ENCODE peak calls at places on chromosomes 11 and 22, in six cellular contexts. H, O, I, P, U and Y are unnamed samples.

GRCh38 chr22:46971141-46971775 is 208.8 kb downstream of the TBC1D22A start:
- DNase-seq in O (no peak), U (no peak), P (no peak), H (peak; percentile 43), I (no peak), Y (no peak)

GRCh38 chr11:102332611-102332994 is 14.4 kb upstream of the BIRC2 start:
- DNase-seq in U (no peak), O (no peak), P (no peak), H (no peak), I (no peak), Y (no peak)

GRCh38 chr11:75888391-75888790 is 73.4 kb downstream of the UVRAG start:
- DNase-seq in P (no peak), O (no peak), U (no peak), I (no peak), H (no peak), Y (no peak)

GRCh38 chr22:39283312-39284141 is 35.9 kb downstream of the RPL3 start:
- DNase-seq in H (no peak), P (no peak), U (no peak), O (peak; percentile 30), I (no peak), Y (no peak)

GRCh38 chr11:93743316-93743715 is 1.8 kb downstream of the C11orf54 start:
- DNase-seq in U (no peak), P (no peak), H (no peak), O (no peak), I (peak; percentile 44), Y (no peak)

GRCh38 chr22:41904450-41905410 is 10.1 kb downstream of the SHISA8 start:
- DNase-seq in U (no peak), I (no peak), P (no peak), H (no peak), O (no peak), Y (no peak)

GRCh38 chr11:3837793-3838192 is 3.0 kb downstream of the RHOG start:
- DNase-seq in H (no peak), P (no peak), I (no peak), U (no peak), O (no peak), Y (no peak)

GRCh38 chr11:114719562-114719961 is 41.2 kb downstream of the NXPE2 start:
- DNase-seq in H (no peak), U (no peak), I (no peak), O (no peak), P (no peak), Y (no peak)

GRCh38 chr11:69240332-69241074 is 53.5 kb upstream of the MYEOV start:
- DNase-seq in H (peak; percentile 41), O (no peak), P (no peak), I (no peak), U (no peak), Y (no peak)

GRCh38 chr11:18075444-18075843 is 29.4 kb upstream of the TPH1 start:
- DNase-seq in U (no peak), P (no peak), I (no peak), H (no peak), O (no peak), Y (no peak)

GRCh38 chr11:13335319-13335718 is 57.7 kb downstream of the BMAL1 start:
- DNase-seq in P (peak; percentile 83), H (peak; percentile 70), I (peak; percentile 76), O (peak; percentile 60), U (peak; percentile 72), Y (peak; percentile 68)

GRCh38 chr22:39255449-39256185 is 10.8 kb upstream of the PDGFB start:
- DNase-seq in O (no peak), H (no peak), I (no peak), U (no peak), P (no peak), Y (no peak)

GRCh38 chr11:73406131-73406530 is 29.9 kb downstream of the RELT start:
- DNase-seq in O (no peak), H (no peak), I (no peak), P (no peak), U (no peak), Y (no peak)

GRCh38 chr11:95084509-95084908 is 5.1 kb upstream of the ENDOD1 start:
- DNase-seq in U (no peak), I (no peak), O (no peak), H (no peak), P (no peak), Y (peak; percentile 60)

GRCh38 chr11:57513911-57514537 is 1.5 kb downstream of the SLC43A1 start:
- DNase-seq in P (peak; percentile 70), O (peak; percentile 21), I (no peak), H (peak; percentile 74), U (peak; percentile 22), Y (peak; percentile 57)

GRCh38 chr11:69280994-69281393 is 13.0 kb upstream of the MYEOV start:
- DNase-seq in P (no peak), I (peak; percentile 79), U (no peak), O (no peak), H (peak; percentile 37), Y (peak; percentile 27)

GRCh38 chr11:114289779-114290178 is 6.4 kb upstream of the NNMT start:
- DNase-seq in P (no peak), I (no peak), U (no peak), H (no peak), O (no peak), Y (no peak)